ENCODE peak calls at places on chromosomes 16 and 17, in four cellular contexts. L is GM12878, O is K562, V is HL-60. U is an unnamed sample.

GRCh38 chr16:57306676-57307341 is 22.3 kb upstream of the PLLP start:
- DNase-seq in O (no peak), V (no peak), L (no peak), U (no peak)

GRCh38 chr16:719815-720506 is 985 bp upstream of the ANTKMT start:
- DNase-seq in O (peak), V (no peak), L (no peak), U (no peak)

GRCh38 chr16:11108466-11108805 is 147.6 kb downstream of the SOCS1 start:
- DNase-seq in L (no peak), O (no peak), V (no peak), U (no peak)

GRCh38 chr17:67050476-67051154 is 6.3 kb downstream of the CACNG1 start:
- DNase-seq in O (no peak), L (no peak), V (no peak), U (no peak)

GRCh38 chr17:7562208-7562605 is 488 bp downstream of the SENP3 start:
- DNase-seq in O (no peak), L (no peak), V (no peak), U (no peak)

GRCh38 chr16:23134274-23134673 is 15.0 kb downstream of the USP31 start:
- DNase-seq in L (no peak), V (no peak), O (peak), U (no peak)

GRCh38 chr16:60127196-60127595 is 1393.1 kb upstream of the GOT2 start:
- DNase-seq in O (no peak), V (no peak), L (no peak), U (no peak)

GRCh38 chr17:41812176-41813038 is at the start of gene FKBP10:
- DNase-seq in O (no peak), L (no peak), V (no peak), U (peak)

GRCh38 chr17:74360993-74361612 is 565 bp downstream of the BTBD17 start:
- DNase-seq in O (no peak), L (no peak), V (no peak), U (no peak)

GRCh38 chr16:64172652-64173051 is 949.2 kb downstream of the CDH11 start:
- DNase-seq in L (no peak), V (no peak), O (no peak), U (no peak)

GRCh38 chr16:29920690-29921371 is 5.2 kb downstream of the KCTD13 start:
- DNase-seq in V (no peak), L (no peak), O (no peak), U (no peak)

GRCh38 chr16:56513972-56514371 is 5.9 kb downstream of the BBS2 start:
- DNase-seq in O (peak), V (peak), L (peak), U (peak)

GRCh38 chr17:29591737-29592624 is 951 bp upstream of the ANKRD13B start:
- DNase-seq in O (peak), L (no peak), V (peak), U (peak)
- TF ChIP-seq SPI1 in O (peak), L (no peak), V (peak), U (no peak)

GRCh38 chr17:27603446-27603820 is 27.6 kb upstream of the LGALS9 start:
- DNase-seq in O (no peak), V (no peak), L (no peak), U (no peak)

GRCh38 chr17:27601975-27602302 is 29.0 kb upstream of the LGALS9 start:
- DNase-seq in V (no peak), O (peak), L (no peak), U (no peak)

GRCh38 chr17:27603870-27604794 is 26.9 kb upstream of the LGALS9 start:
- DNase-seq in O (no peak), L (no peak), V (no peak), U (no peak)

GRCh38 chr17:27601069-27601974 is 29.7 kb upstream of the LGALS9 start:
- DNase-seq in V (peak), L (peak), O (peak), U (peak)

GRCh38 chr17:27602721-27603445 is 28.1 kb upstream of the LGALS9 start:
- DNase-seq in L (no peak), O (peak), V (peak), U (peak)
- TF ChIP-seq SPI1 in L (no peak), O (peak), V (no peak), U (no peak)

GRCh38 chr16:50537533-50538290 is 10.5 kb upstream of the NKD1 start:
- DNase-seq in V (no peak), O (no peak), L (no peak), U (no peak)
- TF ChIP-seq SPI1 in V (no peak), O (no peak), L (no peak), U (no peak)

GRCh38 chr16:85483424-85483823 is 129.7 kb upstream of the GSE1 start:
- DNase-seq in O (no peak), V (no peak), L (no peak), U (no peak)
- TF ChIP-seq SPI1 in O (no peak), V (no peak), L (no peak), U (no peak)

DNA sequence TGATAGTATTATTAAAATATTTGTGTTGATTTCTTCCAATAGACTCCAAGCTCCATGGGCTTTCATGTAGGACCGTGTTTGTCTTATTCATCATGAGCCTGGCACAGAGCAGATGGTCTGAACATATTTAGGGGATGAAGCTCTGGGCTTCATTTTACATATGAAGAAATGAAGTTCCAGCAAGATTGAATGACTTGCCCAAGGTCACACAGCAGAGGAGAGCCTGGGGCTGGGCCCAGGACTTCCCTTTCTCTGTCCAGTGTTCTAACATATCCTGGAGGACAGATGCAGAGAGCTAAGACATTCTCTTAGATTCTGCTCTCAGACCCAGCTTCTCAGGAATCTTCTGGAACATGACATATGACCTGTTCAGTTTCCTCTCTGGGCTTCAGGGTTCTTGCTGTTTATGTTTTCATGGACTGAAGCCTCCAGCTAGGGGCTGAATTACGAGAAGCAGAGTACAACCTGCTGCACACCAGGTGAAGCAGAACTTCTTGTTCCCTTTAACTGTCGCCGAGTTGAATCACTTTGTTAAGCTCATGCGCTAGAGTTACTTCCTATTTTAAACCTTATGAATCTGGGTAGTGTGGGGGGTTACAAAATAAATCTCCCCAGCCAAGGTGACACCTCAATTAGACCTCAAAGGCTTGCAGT is 53.6 kb downstream of the GPRC5B start:
- DNase-seq in O (no peak), L (no peak), V (no peak), U (no peak)
- TF ChIP-seq SPI1 in O (no peak), L (no peak), V (peak), U (no peak)